ENCODE peak calls at places on chromosomes 2 and 18, in six cellular contexts. A is AG04449; D is HCT116; G is CD4-positive, alpha-beta T cell; T is neural progenitor cell; C is IMR-90. X is an unnamed sample.

GRCh38 chr2:62287895-62288589 is 92.1 kb downstream of the B3GNT2 start:
- DNase-seq in A (no peak), D (no peak), G (peak; percentile 32), T (no peak), C (no peak), X (no peak)

GRCh38 chr2:126730655-126731054 is 74.7 kb downstream of the GYPC start:
- DNase-seq in A (no peak), D (no peak), G (no peak), T (no peak), C (no peak), X (no peak)

GRCh38 chr18:61764381-61764780 is 128.4 kb downstream of the RNF152 start:
- DNase-seq in A (no peak), D (no peak), G (no peak), T (no peak), C (no peak), X (no peak)

GRCh38 chr2:200740907-200741306 is 70.8 kb upstream of the BZW1 start:
- DNase-seq in A (no peak), D (no peak), G (no peak), T (no peak), C (no peak), X (no peak)

GRCh38 chr2:228646061-228646460 is 464.6 kb upstream of the SPHKAP start:
- DNase-seq in A (no peak), D (no peak), G (no peak), T (no peak), C (peak; percentile 51), X (no peak)

GRCh38 chr2:2664989-2665833 is 334.1 kb upstream of the MYT1L start:
- DNase-seq in A (peak; percentile 23), D (peak; percentile 16), G (no peak), T (peak; percentile 55), C (peak; percentile 86), X (no peak)

GRCh38 chr18:80246656-80247402 is 485 bp downstream of the PARD6G start:
- DNase-seq in A (no peak), D (no peak), G (no peak), T (peak; percentile 72), C (no peak), X (peak; percentile 64)

GRCh38 chr2:239706407-239706806 is 305.6 kb upstream of the HDAC4 start:
- DNase-seq in A (no peak), D (no peak), G (no peak), T (peak; percentile 35), C (no peak), X (no peak)

GRCh38 chr2:216151313-216152030 is 42.3 kb downstream of the XRCC5 start:
- DNase-seq in A (no peak), D (no peak), G (no peak), T (no peak), C (peak; percentile 24), X (no peak)

GRCh38 chr2:3483227-3483985 is 35.9 kb downstream of the ADI1 start:
- DNase-seq in A (peak; percentile 63), D (no peak), G (peak; percentile 16), T (peak; percentile 42), C (peak; percentile 58), X (no peak)

GRCh38 chr18:57542801-57543427 is 43.6 kb downstream of the FECH start:
- DNase-seq in A (peak; percentile 45), D (no peak), G (no peak), T (no peak), C (peak; percentile 65), X (peak; percentile 23)

GRCh38 chr2:23757686-23758433 is 169.1 kb downstream of the ATAD2B start:
- DNase-seq in A (peak; percentile 52), D (peak; percentile 48), G (no peak), T (no peak), C (peak; percentile 95), X (no peak)

GRCh38 chr2:231672617-231673347 is 35.5 kb upstream of the PTMA start:
- DNase-seq in A (no peak), D (peak; percentile 79), G (no peak), T (peak; percentile 73), C (peak; percentile 32), X (peak; percentile 46)
- TF ChIP-seq CTCF in A (peak; percentile 62), D (peak; percentile 61), G (no peak), T (peak; percentile 50), C (peak; percentile 36), X (no peak)

DNA sequence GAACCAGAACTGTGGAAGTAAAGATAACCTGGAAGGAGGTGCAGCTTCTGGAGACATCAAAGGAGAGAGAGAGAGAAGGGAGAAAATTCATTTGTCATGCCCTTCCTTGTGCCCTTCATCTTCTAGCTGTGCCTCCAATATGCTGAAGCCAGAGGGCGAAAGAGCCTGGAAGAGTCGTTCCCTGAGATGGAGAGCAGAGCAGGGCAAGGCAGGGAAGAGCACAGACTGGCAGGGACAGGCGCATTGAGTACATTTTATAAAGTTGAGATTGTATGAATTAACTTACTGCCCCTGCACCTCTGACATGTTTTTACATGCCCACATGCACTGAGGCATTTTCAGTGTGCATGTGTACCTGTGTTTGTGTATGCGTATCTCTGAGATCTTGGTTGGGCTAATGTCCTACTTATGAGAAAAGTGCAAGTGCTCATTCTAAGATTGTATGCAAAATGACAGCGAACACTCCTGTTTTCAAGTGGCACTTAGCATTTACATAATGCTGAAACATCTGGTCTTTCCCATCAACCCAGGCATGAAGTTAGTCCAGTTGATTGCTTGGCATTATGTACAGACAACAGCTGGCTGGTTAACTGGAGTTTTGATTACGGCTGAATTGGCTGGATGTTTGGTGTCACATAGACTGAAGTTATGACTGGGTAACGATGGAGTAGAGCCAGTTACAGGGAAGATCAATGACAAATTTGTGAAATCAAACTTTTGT is 23.7 kb upstream of the MMADHC start:
- DNase-seq in A (no peak), D (no peak), G (no peak), T (peak; percentile 49), C (no peak), X (no peak)
- TF ChIP-seq CTCF in A (peak; percentile 22), D (peak; percentile 30), G (no peak), T (peak; percentile 54), C (no peak), X (no peak)

GRCh38 chr18:43596106-43596712 is 318.9 kb upstream of the SYT4 start:
- DNase-seq in A (no peak), D (no peak), G (no peak), T (peak; percentile 13), C (peak; percentile 29), X (no peak)
- TF ChIP-seq CTCF in A (peak; percentile 40), D (peak; percentile 45), G (no peak), T (peak; percentile 62), C (peak; percentile 48), X (peak; percentile 66)

GRCh38 chr2:336360-336759 is 48.5 kb upstream of the ALKAL2 start:
- DNase-seq in A (no peak), D (no peak), G (no peak), T (no peak), C (no peak), X (no peak)

GRCh38 chr2:328761-329160 is 40.9 kb upstream of the ALKAL2 start:
- DNase-seq in A (no peak), D (no peak), G (no peak), T (no peak), C (no peak), X (no peak)

DNA sequence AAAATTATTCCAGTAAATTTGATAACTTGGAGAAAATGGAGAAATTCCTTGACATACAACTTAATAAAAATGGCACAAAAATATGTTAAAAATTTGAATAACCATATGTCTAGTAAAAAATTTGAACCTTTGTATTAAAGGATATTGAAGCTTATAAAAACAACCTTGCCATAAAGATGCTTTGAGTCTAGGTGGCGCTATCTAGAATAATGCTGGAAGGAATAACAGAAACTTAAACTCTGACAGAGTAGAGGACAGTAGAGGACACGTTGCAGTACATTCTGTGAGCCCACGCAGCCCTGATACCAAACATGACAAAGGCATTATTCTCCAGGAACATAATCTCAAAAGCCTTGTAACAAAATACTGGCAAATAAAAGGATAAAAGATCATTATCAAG is 44.7 kb upstream of the ALKAL2 start:
- DNase-seq in A (no peak), D (no peak), G (no peak), T (no peak), C (no peak), X (no peak)
- TF ChIP-seq CTCF in A (no peak), D (peak; percentile 60), G (no peak), T (peak; percentile 42), C (no peak), X (peak; percentile 20)

GRCh38 chr18:11873670-11874340 is 22.6 kb downstream of the CHMP1B start:
- DNase-seq in A (no peak), D (no peak), G (no peak), T (no peak), C (no peak), X (no peak)

GRCh38 chr18:11871501-11871900 is 20.3 kb downstream of the CHMP1B start:
- DNase-seq in A (no peak), D (no peak), G (no peak), T (no peak), C (no peak), X (no peak)

GRCh38 chr18:11872479-11873136 is 21.4 kb downstream of the CHMP1B start:
- DNase-seq in A (no peak), D (peak; percentile 36), G (no peak), T (peak; percentile 52), C (no peak), X (no peak)

GRCh38 chr18:11877497-11877896 is 26.3 kb downstream of the CHMP1B start:
- DNase-seq in A (no peak), D (no peak), G (no peak), T (no peak), C (no peak), X (no peak)

DNA sequence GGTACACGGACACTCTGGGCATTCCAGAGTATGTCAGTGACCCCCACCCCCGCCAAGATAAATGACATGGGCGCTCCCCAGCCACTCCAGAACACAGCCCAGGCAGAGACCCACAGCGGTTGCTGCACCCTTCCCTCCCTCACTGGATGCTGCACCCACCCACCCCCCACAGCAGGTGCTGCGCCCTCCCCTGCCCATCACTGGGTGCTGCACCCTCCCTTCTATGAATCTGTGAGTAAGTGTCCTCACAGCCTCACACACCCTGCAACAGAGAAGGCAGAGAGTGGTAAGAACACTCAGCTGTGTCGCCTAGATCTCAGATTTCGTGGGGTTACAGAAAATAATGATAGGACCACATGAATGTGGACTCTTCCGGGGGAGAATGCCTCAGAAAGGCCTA is 23.5 kb downstream of the CHMP1B start:
- DNase-seq in A (no peak), D (no peak), G (no peak), T (no peak), C (no peak), X (no peak)
- TF ChIP-seq CTCF in A (no peak), D (no peak), G (no peak), T (no peak), C (no peak), X (no peak)

GRCh38 chr2:150426724-150427123 is 60.7 kb downstream of the RND3 start:
- DNase-seq in A (no peak), D (no peak), G (no peak), T (no peak), C (no peak), X (no peak)

GRCh38 chr2:150426315-150426714 is 61.2 kb downstream of the RND3 start:
- DNase-seq in A (no peak), D (no peak), G (no peak), T (no peak), C (peak; percentile 15), X (no peak)

GRCh38 chr2:150431975-150432374 is 55.5 kb downstream of the RND3 start:
- DNase-seq in A (no peak), D (no peak), G (no peak), T (no peak), C (no peak), X (no peak)
- TF ChIP-seq CTCF in A (no peak), D (no peak), G (no peak), T (no peak), C (no peak), X (no peak)